ENCODE peak calls at places on chromosomes 3 and 15, in four cellular contexts. B is HEK293T, N is HepG2, W is NT2/D1. U is an unnamed sample.

GRCh38 chr3:37626722-37627565 is 234.7 kb upstream of the CTDSPL start:
- DNase-seq in B (no peak), N (no peak), W (no peak), U (no peak)

GRCh38 chr3:185362850-185363661 is at the start of gene MAP3K13:
- DNase-seq in B (peak; percentile 79), N (peak; percentile 54), W (peak; percentile 79), U (peak; percentile 60)

GRCh38 chr15:36707884-36708430 is 128.5 kb downstream of the CDIN1 start:
- DNase-seq in B (no peak), N (no peak), W (no peak), U (no peak)

GRCh38 chr3:149247929-149248691 is 26.5 kb upstream of the CP start:
- DNase-seq in B (no peak), N (peak; percentile 25), W (no peak), U (no peak)

GRCh38 chr3:37712918-37713819 is 148.5 kb upstream of the CTDSPL start:
- DNase-seq in B (no peak), N (no peak), W (no peak), U (no peak)

GRCh38 chr3:196639517-196640500 is at the start of gene NRROS:
- DNase-seq in B (peak; percentile 48), N (no peak), W (peak; percentile 50), U (peak; percentile 64)

GRCh38 chr3:196406806-196407470 is 25.3 kb downstream of the UBXN7 start:
- DNase-seq in B (no peak), N (no peak), W (no peak), U (no peak)

GRCh38 chr3:152043620-152044019 is 170.2 kb downstream of the SUCNR1 start:
- DNase-seq in B (no peak), N (no peak), W (no peak), U (no peak)

GRCh38 chr15:81106560-81106959 is 27.5 kb upstream of the CFAP161 start:
- DNase-seq in B (peak; percentile 71), N (peak; percentile 39), W (peak; percentile 32), U (peak; percentile 56)

GRCh38 chr3:141346839-141347238 is 21.5 kb upstream of the ZBTB38 start:
- DNase-seq in B (no peak), N (no peak), W (no peak), U (no peak)

GRCh38 chr3:107884719-107885460 is 205.9 kb downstream of the CD47 start:
- DNase-seq in B (no peak), N (no peak), W (no peak), U (no peak)

GRCh38 chr3:105365171-105365535 is 1.6 kb upstream of the ALCAM start:
- DNase-seq in B (no peak), N (no peak), W (no peak), U (no peak)

GRCh38 chr3:105365536-105366301 is 990 bp upstream of the ALCAM start:
- DNase-seq in B (peak; percentile 10), N (no peak), W (no peak), U (no peak)

GRCh38 chr3:105362021-105362665 is 4.6 kb upstream of the ALCAM start:
- DNase-seq in B (no peak), N (no peak), W (no peak), U (no peak)

GRCh38 chr3:105366302-105367062 is at the start of gene ALCAM:
- DNase-seq in B (peak; percentile 77), N (peak; percentile 87), W (peak; percentile 97), U (peak; percentile 96)

GRCh38 chr3:105364113-105364512 is 2.6 kb upstream of the ALCAM start:
- DNase-seq in B (no peak), N (no peak), W (no peak), U (no peak)
- TF ChIP-seq SUZ12 in B (no peak), N (no peak), W (no peak), U (no peak)

DNA sequence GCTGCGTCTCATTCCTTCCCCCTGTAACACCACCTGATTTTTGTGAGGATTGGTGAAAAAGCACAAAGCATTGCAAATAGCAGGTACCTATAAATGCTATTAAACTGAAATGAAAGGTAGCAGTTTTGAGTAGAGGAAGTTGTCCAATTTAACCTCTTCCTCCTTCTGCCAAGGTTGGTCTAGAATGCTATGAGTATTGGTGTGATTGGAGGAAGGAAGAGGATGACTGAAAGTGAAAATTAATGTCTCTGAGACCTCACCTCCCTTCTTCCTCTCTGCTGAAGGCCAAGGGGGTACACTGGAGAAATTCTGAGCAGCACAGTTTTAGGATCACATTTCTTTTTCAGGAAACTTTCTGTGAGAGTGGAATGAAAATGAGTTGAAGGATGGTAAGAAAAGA is 94.4 kb downstream of the DTWD1 start:
- DNase-seq in B (no peak), N (no peak), W (no peak), U (no peak)
- TF ChIP-seq SUZ12 in B (no peak), N (no peak), W (no peak), U (no peak)

DNA sequence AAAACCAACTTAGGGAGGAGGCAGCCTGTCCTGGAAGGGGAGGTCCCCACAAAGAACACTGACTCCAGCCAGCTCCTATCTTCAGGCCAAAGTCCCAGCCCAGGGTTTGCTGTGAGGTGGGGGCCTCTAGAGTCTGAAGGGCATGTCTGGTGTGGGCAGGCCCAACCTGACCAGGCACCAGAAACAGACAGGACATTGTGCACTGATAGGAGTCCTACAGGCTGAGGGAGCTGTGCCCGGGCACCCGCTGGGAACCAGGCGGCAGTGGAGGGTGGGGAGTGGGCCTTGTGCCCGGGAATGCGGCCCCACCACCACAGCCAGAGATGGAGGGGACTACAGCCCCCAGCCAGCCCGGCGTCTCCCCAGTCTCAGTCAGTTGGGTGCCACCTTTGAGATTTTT is 161.4 kb downstream of the WNT7A start:
- DNase-seq in B (peak; percentile 3), N (peak; percentile 61), W (no peak), U (peak; percentile 41)
- TF ChIP-seq SUZ12 in B (no peak), N (no peak), W (no peak), U (no peak)

GRCh38 chr3:126938520-126939346 is 44.2 kb upstream of the PLXNA1 start:
- DNase-seq in B (no peak), N (no peak), W (no peak), U (no peak)

GRCh38 chr3:126941721-126942270 is 41.1 kb upstream of the PLXNA1 start:
- DNase-seq in B (no peak), N (no peak), W (no peak), U (no peak)

GRCh38 chr3:126936853-126937395 is 46.0 kb upstream of the PLXNA1 start:
- DNase-seq in B (no peak), N (no peak), W (no peak), U (no peak)

GRCh38 chr3:126937533-126938432 is 45.1 kb upstream of the PLXNA1 start:
- DNase-seq in B (no peak), N (no peak), W (no peak), U (no peak)

DNA sequence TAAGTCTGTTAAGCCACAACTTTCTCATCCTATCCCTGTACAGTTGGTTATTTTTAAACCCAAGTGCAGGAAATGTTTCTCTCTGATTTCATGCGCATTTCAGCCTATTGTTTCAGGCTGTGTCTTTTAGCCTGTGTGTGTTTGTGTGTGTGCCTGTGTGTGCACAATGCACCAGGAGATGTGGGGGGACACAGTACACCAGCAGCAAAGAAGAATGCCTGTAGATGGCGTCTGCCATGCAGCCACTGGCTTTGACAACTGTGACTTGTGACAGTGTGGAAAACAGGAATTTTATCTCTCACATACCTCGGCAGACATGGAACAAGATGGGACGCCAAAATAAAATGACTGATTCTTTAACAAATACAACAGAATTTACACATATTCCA is 43.6 kb upstream of the PLXNA1 start:
- DNase-seq in B (no peak), N (no peak), W (no peak), U (no peak)
- TF ChIP-seq SUZ12 in B (no peak), N (no peak), W (no peak), U (no peak)

GRCh38 chr3:30684361-30684760 is 78.0 kb downstream of the TGFBR2 start:
- DNase-seq in B (no peak), N (no peak), W (no peak), U (no peak)

GRCh38 chr3:30682434-30683155 is 76.2 kb downstream of the TGFBR2 start:
- DNase-seq in B (no peak), N (no peak), W (no peak), U (no peak)

GRCh38 chr3:30681276-30682211 is 75.1 kb downstream of the TGFBR2 start:
- DNase-seq in B (no peak), N (no peak), W (no peak), U (no peak)

GRCh38 chr3:30685267-30685667 is 78.9 kb downstream of the TGFBR2 start:
- DNase-seq in B (no peak), N (no peak), W (no peak), U (no peak)

DNA sequence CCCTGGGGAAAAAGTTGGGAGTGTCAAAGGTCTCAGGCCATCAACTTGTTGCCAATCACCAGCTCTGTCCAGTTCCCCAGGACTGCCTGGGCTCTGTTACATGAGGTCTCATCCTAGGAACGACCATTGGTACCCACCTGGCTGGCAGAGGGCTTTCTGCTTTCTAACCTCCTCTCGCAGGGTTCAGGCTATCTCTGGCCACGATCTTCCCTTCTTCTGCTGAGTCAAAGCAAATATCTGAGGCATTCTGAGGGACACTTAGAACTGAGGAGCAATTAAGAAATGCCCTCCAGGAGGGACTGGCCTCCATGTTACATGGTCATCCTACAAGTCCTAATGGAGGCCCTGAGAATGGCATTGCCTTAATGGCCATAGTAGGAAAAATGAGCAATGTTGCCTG is 77.4 kb downstream of the TGFBR2 start:
- DNase-seq in B (no peak), N (no peak), W (no peak), U (no peak)
- TF ChIP-seq SUZ12 in B (no peak), N (no peak), W (no peak), U (no peak)

DNA sequence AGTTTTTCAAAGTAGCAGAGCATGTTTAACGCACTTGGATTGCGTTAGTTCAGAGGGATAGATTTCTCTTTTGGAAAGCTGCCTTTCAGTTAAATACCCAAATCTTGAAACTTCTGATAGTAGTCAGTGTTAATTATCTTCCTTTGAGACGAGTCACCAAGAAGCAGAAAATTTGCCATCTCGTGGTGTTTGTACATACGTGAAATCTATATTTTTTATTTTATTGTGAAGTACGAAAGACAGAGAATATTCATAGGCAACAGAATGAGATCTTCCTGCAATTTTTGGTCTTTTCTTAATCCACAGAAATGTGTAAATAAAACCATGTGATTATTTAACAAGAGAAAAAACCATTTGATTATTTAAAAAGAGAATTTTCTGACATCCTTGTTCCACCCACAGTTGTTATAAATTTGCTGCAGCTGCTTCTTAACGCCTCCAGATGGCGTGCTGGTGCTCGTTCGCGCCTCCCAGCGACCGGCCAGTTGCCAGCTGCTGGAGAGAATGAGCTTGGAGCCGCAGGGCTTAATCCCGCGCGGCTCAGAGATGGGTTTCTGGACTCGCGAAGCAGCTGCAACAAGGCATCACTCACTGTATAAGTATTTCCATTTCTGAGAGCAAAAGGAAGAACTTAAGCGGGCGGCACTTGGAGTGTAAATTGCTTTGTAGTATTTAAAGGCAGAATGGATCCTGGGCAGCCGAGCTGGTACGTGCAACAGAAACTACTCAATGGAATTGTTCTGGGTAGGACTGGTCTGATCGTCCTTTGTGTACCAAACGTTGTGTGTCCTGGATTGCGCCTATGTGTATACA is 10.5 kb upstream of the SLITRK3 start:
- DNase-seq in B (peak; percentile 73), N (peak; percentile 64), W (peak; percentile 69), U (no peak)
- TF ChIP-seq SUZ12 in B (no peak), N (no peak), W (no peak), U (no peak)

DNA sequence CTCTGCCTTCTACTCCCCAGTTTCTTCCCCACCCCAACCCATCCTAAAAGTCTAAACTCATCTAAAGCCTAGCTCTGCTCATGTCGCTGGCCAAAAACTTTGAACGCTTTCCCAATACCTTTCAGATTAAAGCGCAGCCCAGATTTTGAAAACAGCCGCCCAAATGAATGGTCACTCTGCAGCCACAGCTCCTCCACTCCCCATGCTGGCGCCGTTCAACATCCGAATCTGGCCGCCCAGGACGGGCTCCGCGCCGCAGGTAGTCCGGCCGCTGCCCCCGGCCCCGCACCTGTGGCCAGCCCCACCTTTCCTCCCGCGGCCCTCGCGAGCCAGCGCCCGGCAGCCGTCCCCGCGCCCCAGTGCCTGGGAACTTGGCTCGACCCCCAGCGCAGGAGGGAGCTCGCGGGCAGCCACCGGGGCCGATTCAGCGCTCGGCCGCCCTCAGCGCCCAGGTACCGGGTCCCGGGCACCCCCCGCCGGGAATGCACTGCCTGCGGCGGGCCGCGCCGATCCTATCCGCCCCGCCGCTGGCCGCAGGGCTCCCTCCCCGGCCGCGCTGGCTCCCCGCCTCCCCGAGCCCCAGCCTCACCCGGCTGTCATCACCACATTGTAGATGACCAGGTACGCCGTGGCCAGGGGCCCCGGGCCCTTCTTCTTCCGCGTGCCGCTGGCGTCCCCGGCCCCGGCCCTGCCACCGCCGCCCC is 417 bp downstream of the HACD2 start:
- DNase-seq in B (peak; percentile 45), N (no peak), W (no peak), U (no peak)
- TF ChIP-seq SUZ12 in B (no peak), N (no peak), W (no peak), U (no peak)